ENCODE peak calls at places on chromosomes 12 and 14, in six cellular contexts. M is A549, E is H1, D is HepG2, N is K562, J is GM12878. W is an unnamed sample.

GRCh38 chr14:33120966-33121365 is 182.3 kb downstream of the NPAS3 start:
- DNase-seq in M (no peak), E (no peak), D (no peak), N (no peak), J (no peak), W (no peak)

GRCh38 chr12:117816-118345 is 51.3 kb downstream of the IQSEC3 start:
- DNase-seq in M (no peak), E (no peak), D (no peak), N (no peak), J (no peak), W (no peak)

GRCh38 chr12:112847708-112848337 is 56.3 kb downstream of the RPH3A start:
- DNase-seq in M (no peak), E (no peak), D (no peak), N (no peak), J (no peak), W (no peak)

GRCh38 chr12:65821336-65821735 is 2.9 kb upstream of the HMGA2 start:
- DNase-seq in M (no peak), E (no peak), D (no peak), N (no peak), J (no peak), W (no peak)

GRCh38 chr12:124381454-124382207 is 86.7 kb downstream of the RFLNA start:
- DNase-seq in M (peak), E (no peak), D (no peak), N (no peak), J (no peak), W (no peak)

GRCh38 chr14:21917699-21918436 is 244.2 kb upstream of the OR4E1 start:
- DNase-seq in M (peak), E (no peak), D (peak), N (peak), J (peak), W (peak)

GRCh38 chr12:21774358-21775129 is at the start of gene KCNJ8:
- DNase-seq in M (peak), E (peak), D (no peak), N (peak), J (no peak), W (peak)

GRCh38 chr14:88868558-88869159 is 44.2 kb downstream of the TTC8 start:
- DNase-seq in M (peak), E (no peak), D (peak), N (peak), J (no peak), W (peak)

GRCh38 chr12:80165741-80166140 is 66.4 kb downstream of the OTOGL start:
- DNase-seq in M (no peak), E (no peak), D (no peak), N (no peak), J (no peak), W (no peak)

GRCh38 chr12:109944975-109945374 is 44.9 kb downstream of the TCHP start:
- DNase-seq in M (peak), E (peak), D (peak), N (no peak), J (no peak), W (peak)

GRCh38 chr14:100402631-100403030 is 79.5 kb downstream of the SLC25A47 start:
- DNase-seq in M (no peak), E (no peak), D (no peak), N (no peak), J (no peak), W (no peak)

GRCh38 chr12:57242691-57243454 is 8.1 kb downstream of the STAC3 start:
- DNase-seq in M (peak), E (peak), D (peak), N (peak), J (no peak), W (peak)

GRCh38 chr12:52156757-52157565 is 34.9 kb downstream of the KRT80 start:
- DNase-seq in M (peak), E (peak), D (peak), N (peak), J (no peak), W (peak)

GRCh38 chr14:73242274-73242960 is 5.1 kb downstream of the PAPLN start:
- DNase-seq in M (no peak), E (no peak), D (no peak), N (no peak), J (peak), W (peak)

GRCh38 chr14:94001501-94002396 is 4.6 kb downstream of the CCDC197 start:
- DNase-seq in M (peak), E (peak), D (peak), N (peak), J (no peak), W (peak)

GRCh38 chr12:108066583-108067234 is 62.4 kb upstream of the WSCD2 start:
- DNase-seq in M (peak), E (no peak), D (peak), N (peak), J (no peak), W (no peak)

GRCh38 chr12:119011231-119011630 is 29.9 kb downstream of the SRRM4 start:
- DNase-seq in M (no peak), E (no peak), D (no peak), N (no peak), J (no peak), W (no peak)

GRCh38 chr14:98951031-98951430 is 321.0 kb downstream of the BCL11B start:
- DNase-seq in M (no peak), E (no peak), D (no peak), N (no peak), J (no peak), W (no peak)

DNA sequence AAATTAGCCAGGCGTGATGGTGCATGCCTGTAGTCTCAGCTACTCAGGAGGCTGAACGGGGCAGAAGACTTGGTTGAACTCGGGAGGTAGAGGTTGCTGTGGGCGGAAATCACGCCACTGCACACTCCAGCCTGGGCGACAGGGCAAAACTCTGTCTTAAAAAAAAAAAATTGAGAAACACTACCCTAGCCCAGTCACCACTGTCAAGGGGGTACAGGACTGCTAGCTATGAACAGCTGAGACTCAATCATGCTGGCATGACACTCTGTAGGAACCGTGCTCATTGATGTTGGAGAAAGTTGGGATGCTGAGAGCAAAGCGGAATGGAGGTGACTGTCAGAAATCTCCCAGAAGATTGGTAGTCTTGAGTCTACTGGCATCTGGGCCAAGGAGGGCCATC is 58.2 kb upstream of the STON2 start:
- DNase-seq in M (no peak), E (no peak), D (no peak), N (no peak), J (no peak), W (no peak)
- TF ChIP-seq CHD2 in M (no peak), E (no peak), D (no peak), N (no peak), J (no peak), W (no peak)

DNA sequence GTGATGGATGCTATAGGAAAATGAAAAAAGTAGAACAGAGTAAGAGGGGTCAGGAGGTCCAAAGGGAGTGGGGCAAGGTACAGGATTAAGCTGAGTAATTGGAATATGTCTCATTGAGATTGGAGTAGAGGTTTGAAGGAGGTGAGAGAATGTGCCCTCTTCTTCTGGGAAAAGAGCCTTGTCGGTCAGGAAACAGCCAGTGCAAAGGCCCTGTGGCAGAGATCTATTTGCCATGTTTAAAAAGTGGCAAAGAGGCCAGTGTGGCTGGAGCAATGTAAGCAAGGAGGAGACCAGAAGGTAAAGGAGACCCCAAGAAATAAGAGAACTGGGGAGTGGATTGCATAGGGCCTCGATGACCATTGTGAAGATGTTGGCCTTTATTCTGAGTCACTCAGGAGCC is 706.5 kb downstream of the MED13L start:
- DNase-seq in M (no peak), E (no peak), D (no peak), N (no peak), J (no peak), W (no peak)
- TF ChIP-seq CTCF in M (no peak), E (no peak), D (no peak), N (no peak), J (no peak), W (no peak)

DNA sequence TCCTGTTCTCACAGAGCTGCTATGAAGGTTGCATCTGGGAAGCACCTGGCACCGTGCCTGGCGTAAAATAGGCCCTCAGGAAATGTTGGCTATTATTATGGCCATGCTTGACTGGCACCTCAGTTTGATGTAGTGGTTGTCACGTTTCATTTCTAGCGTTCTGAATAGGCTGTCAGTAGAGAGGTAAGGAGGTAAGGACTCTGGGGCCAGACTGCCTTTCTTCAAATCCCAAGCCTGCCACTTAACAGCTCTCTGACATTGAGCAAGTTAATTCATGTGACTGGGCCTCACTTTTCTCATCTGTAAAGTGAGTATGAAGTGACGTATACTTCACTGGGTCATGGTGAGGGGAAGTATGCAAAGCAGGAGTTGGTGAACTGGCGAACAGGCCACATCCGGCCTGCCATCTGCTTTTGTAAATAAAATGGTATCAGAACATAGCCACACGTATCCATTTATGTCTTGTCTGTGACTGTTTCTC is 196.2 kb downstream of the CACNA1C start:
- DNase-seq in M (no peak), E (no peak), D (no peak), N (no peak), J (peak), W (peak)
- TF ChIP-seq CHD2 in M (no peak), E (no peak), D (no peak), N (no peak), J (no peak), W (no peak)

DNA sequence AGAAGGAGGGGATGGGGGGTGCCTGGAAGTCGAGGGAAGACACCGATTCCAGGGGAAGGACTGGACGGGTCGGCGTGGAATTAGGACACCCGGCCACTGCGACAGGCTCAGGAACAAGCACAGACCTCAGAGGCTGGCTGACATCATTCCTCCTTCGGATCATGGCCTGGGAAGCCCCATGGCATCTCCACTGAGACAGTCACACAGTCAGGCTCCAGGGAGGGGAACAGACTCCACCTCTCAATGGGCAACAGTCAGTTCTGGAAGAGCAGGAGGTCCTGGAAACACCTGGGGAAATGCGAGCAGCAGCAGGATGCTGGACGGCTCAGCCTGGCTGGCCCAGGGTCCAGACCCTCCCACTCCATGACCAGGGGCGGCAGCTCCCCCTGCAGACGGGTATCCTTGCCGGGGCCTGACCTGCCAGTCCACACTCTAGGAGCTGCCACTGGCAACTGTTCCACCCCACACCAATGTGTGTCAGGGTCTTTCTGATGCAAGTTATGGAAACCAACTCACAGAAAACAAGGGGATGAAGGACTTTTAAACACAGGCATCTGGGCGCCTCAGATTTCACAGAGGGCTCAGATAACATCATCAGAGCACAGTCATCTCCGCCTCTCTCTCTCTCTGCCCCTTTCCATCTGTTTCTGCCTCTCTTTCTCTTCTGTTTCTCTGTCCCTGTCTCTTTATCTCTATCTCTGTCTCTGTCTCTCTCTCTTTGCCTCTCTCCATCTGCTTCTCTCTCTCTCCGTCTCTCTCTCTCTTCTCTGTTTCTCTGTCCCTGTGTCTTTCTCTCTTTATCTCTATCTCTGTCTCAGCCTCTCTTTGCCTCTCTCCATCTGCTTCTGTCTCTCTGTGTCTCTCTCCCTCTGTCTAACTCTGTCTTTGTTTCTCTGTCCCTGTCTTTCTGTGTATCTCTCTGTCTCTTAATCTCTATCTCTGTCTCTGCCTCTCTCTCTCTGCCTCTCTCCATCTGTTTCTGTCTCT is 67.6 kb upstream of the FBRSL1 start:
- DNase-seq in M (no peak), E (no peak), D (no peak), N (no peak), J (no peak), W (no peak)
- TF ChIP-seq CTCF in M (no peak), E (peak), D (peak), N (no peak), J (no peak), W (no peak)

GRCh38 chr14:66101662-66102061 is 384.5 kb upstream of the CCDC196 start:
- DNase-seq in M (no peak), E (no peak), D (no peak), N (no peak), J (no peak), W (no peak)

GRCh38 chr14:66109426-66109825 is 376.7 kb upstream of the CCDC196 start:
- DNase-seq in M (no peak), E (no peak), D (no peak), N (no peak), J (no peak), W (no peak)

GRCh38 chr14:66099931-66100330 is 386.2 kb upstream of the CCDC196 start:
- DNase-seq in M (no peak), E (no peak), D (no peak), N (no peak), J (peak), W (no peak)

GRCh38 chr14:66104486-66104885 is 381.7 kb upstream of the CCDC196 start:
- DNase-seq in M (no peak), E (no peak), D (no peak), N (peak), J (no peak), W (no peak)

GRCh38 chr14:66105819-66106218 is 380.4 kb upstream of the CCDC196 start:
- DNase-seq in M (no peak), E (no peak), D (no peak), N (no peak), J (no peak), W (no peak)
- TF ChIP-seq CHD2 in M (no peak), E (no peak), D (no peak), N (no peak), J (no peak), W (no peak)